ENCODE peak calls at places on chromosome 6, in seven cellular contexts. K, J, E, L, V, C and B are unnamed samples.

GRCh38 chr6:75084872-75085381 is 120.9 kb downstream of the COL12A1 start:
- DNase-seq in K (no peak), J (no peak), E (no peak), L (no peak), V (peak), C (no peak), B (peak)

GRCh38 chr6:134233180-134233579 is 84.7 kb downstream of the SGK1 start:
- DNase-seq in K (no peak), J (no peak), E (no peak), L (no peak), V (no peak), C (no peak), B (no peak)

GRCh38 chr6:40743226-40743625 is 156.1 kb upstream of the LRFN2 start:
- DNase-seq in K (no peak), J (no peak), E (no peak), L (no peak), V (no peak), C (no peak), B (no peak)

GRCh38 chr6:55405474-55406220 is 78.4 kb downstream of the GFRAL start:
- DNase-seq in K (no peak), J (no peak), E (no peak), L (no peak), V (peak), C (no peak), B (no peak)

GRCh38 chr6:9136141-9136865 is 701.0 kb upstream of the SLC35B3 start:
- DNase-seq in K (peak), J (no peak), E (no peak), L (no peak), V (peak), C (no peak), B (no peak)

GRCh38 chr6:122930252-122931180 is 65.5 kb upstream of the CLVS2 start:
- DNase-seq in K (no peak), J (no peak), E (no peak), L (no peak), V (no peak), C (no peak), B (no peak)

GRCh38 chr6:158284340-158285210 is 27.7 kb upstream of the TULP4 start:
- DNase-seq in K (peak), J (no peak), E (no peak), L (no peak), V (peak), C (no peak), B (no peak)

GRCh38 chr6:1515280-1515679 is 94.4 kb upstream of the FOXC1 start:
- DNase-seq in K (no peak), J (no peak), E (no peak), L (no peak), V (no peak), C (peak), B (no peak)

GRCh38 chr6:40791004-40791403 is 203.8 kb upstream of the LRFN2 start:
- DNase-seq in K (no peak), J (peak), E (no peak), L (no peak), V (no peak), C (no peak), B (no peak)

GRCh38 chr6:2355155-2355554 is 109.8 kb upstream of the GMDS start:
- DNase-seq in K (no peak), J (no peak), E (no peak), L (no peak), V (peak), C (no peak), B (no peak)

GRCh38 chr6:118815495-118815894 is 78.5 kb upstream of the ASF1A start:
- DNase-seq in K (peak), J (no peak), E (no peak), L (no peak), V (no peak), C (no peak), B (no peak)

GRCh38 chr6:13574571-13575376 is at the start of gene SIRT5:
- DNase-seq in K (peak), J (peak), E (peak), L (peak), V (peak), C (peak), B (peak)

GRCh38 chr6:167500961-167501360 is 176.1 kb downstream of the TTLL2 start:
- DNase-seq in K (no peak), J (no peak), E (no peak), L (no peak), V (no peak), C (no peak), B (no peak)

GRCh38 chr6:101117397-101118185 is 236.5 kb upstream of the ASCC3 start:
- DNase-seq in K (no peak), J (no peak), E (no peak), L (no peak), V (no peak), C (no peak), B (no peak)

GRCh38 chr6:90329397-90330077 is 32.9 kb upstream of the BACH2 start:
- DNase-seq in K (no peak), J (no peak), E (no peak), L (no peak), V (no peak), C (no peak), B (no peak)

GRCh38 chr6:3124667-3125066 is 6.2 kb downstream of the BPHL start:
- DNase-seq in K (no peak), J (no peak), E (no peak), L (no peak), V (no peak), C (no peak), B (no peak)

GRCh38 chr6:151349651-151350270 is 41.6 kb downstream of the ZBTB2 start:
- DNase-seq in K (no peak), J (no peak), E (no peak), L (no peak), V (no peak), C (peak), B (no peak)

GRCh38 chr6:129502261-129502660 is 207.7 kb downstream of the ARHGAP18 start:
- DNase-seq in K (peak), J (no peak), E (no peak), L (no peak), V (no peak), C (no peak), B (no peak)

GRCh38 chr6:22880686-22881433 is 311.5 kb downstream of the HDGFL1 start:
- DNase-seq in K (peak), J (no peak), E (no peak), L (no peak), V (peak), C (no peak), B (no peak)

GRCh38 chr6:143034689-143035334 is 25.9 kb upstream of the AIG1 start:
- DNase-seq in K (no peak), J (peak), E (no peak), L (no peak), V (no peak), C (no peak), B (no peak)

GRCh38 chr6:149059557-149059956 is 258.0 kb upstream of the TAB2 start:
- DNase-seq in K (peak), J (peak), E (no peak), L (no peak), V (peak), C (no peak), B (no peak)

GRCh38 chr6:107509506-107509905 is 19.6 kb downstream of the SOBP start:
- DNase-seq in K (peak), J (no peak), E (no peak), L (no peak), V (no peak), C (no peak), B (no peak)

GRCh38 chr6:13248053-13248452 is 80.3 kb downstream of the TBC1D7 start:
- DNase-seq in K (peak), J (no peak), E (no peak), L (no peak), V (peak), C (no peak), B (no peak)

GRCh38 chr6:156651438-156651837 is 125.7 kb upstream of the ARID1B start:
- DNase-seq in K (no peak), J (no peak), E (no peak), L (no peak), V (no peak), C (no peak), B (no peak)

GRCh38 chr6:43433148-43433547 is 5.8 kb downstream of the ABCC10 start:
- DNase-seq in K (no peak), J (no peak), E (no peak), L (no peak), V (no peak), C (no peak), B (no peak)

GRCh38 chr6:15493437-15494168 is 169.2 kb downstream of the DTNBP1 start:
- DNase-seq in K (peak), J (no peak), E (no peak), L (no peak), V (peak), C (no peak), B (no peak)

GRCh38 chr6:112882381-112882780 is 535.3 kb downstream of the RFPL4B start:
- DNase-seq in K (peak), J (no peak), E (no peak), L (no peak), V (no peak), C (no peak), B (no peak)

GRCh38 chr6:64932486-64932885 is 774.5 kb downstream of the EYS start:
- DNase-seq in K (peak), J (no peak), E (no peak), L (no peak), V (no peak), C (no peak), B (no peak)

GRCh38 chr6:143329323-143329722 is 121.2 kb downstream of the ADAT2 start:
- DNase-seq in K (no peak), J (no peak), E (no peak), L (no peak), V (no peak), C (no peak), B (no peak)

GRCh38 chr6:119628691-119629621 is 279.4 kb upstream of the MAN1A1 start:
- DNase-seq in K (no peak), J (peak), E (no peak), L (no peak), V (no peak), C (no peak), B (no peak)

GRCh38 chr6:43271103-43271815 is 26.8 kb upstream of the SLC22A7 start:
- DNase-seq in K (no peak), J (no peak), E (no peak), L (no peak), V (no peak), C (no peak), B (no peak)

GRCh38 chr6:157036245-157036681 is 259.1 kb downstream of the ARID1B start:
- DNase-seq in K (peak), J (no peak), E (no peak), L (no peak), V (peak), C (no peak), B (no peak)

GRCh38 chr6:149211046-149211571 is 106.4 kb upstream of the TAB2 start:
- DNase-seq in K (peak), J (no peak), E (peak), L (no peak), V (no peak), C (no peak), B (no peak)